ENCODE peak calls at places on chromosomes 12 and 14, in nine cellular contexts. One of them, this sample, is unnamed.

GRCh38 chr12:114935658-114936057 is 251.7 kb upstream of the TBX3 start:
- DNase-seq in HTR-8/SVneo: no peak
- DNase-seq in endothelial cell: no peak
- DNase-seq in HL-60: no peak
- DNase-seq in MCF 10A: peak
- DNase-seq in Calu3: no peak
- DNase-seq in A549: no peak
- DNase-seq in pancreas: no peak
- DNase-seq in breast epithelium: no peak
- DNase-seq in this sample: no peak

GRCh38 chr14:101118746-101119610 is 215.5 kb upstream of the RTL1 start:
- DNase-seq in Calu3: no peak
- DNase-seq in breast epithelium: no peak
- DNase-seq in HTR-8/SVneo: no peak
- DNase-seq in HL-60: no peak
- DNase-seq in MCF 10A: no peak
- DNase-seq in pancreas: no peak
- DNase-seq in A549: no peak
- DNase-seq in endothelial cell: no peak
- DNase-seq in this sample: no peak

GRCh38 chr12:80778005-80778541 is 61.4 kb downstream of the MYF5 start:
- DNase-seq in pancreas: peak
- DNase-seq in breast epithelium: peak
- DNase-seq in Calu3: peak
- DNase-seq in endothelial cell: no peak
- DNase-seq in HTR-8/SVneo: peak
- DNase-seq in HL-60: peak
- DNase-seq in A549: no peak
- DNase-seq in MCF 10A: peak
- DNase-seq in this sample: peak

GRCh38 chr12:5344131-5344530 is 87.8 kb upstream of the NTF3 start:
- DNase-seq in breast epithelium: no peak
- DNase-seq in endothelial cell: no peak
- DNase-seq in pancreas: no peak
- DNase-seq in A549: no peak
- DNase-seq in Calu3: no peak
- DNase-seq in MCF 10A: no peak
- DNase-seq in HL-60: no peak
- DNase-seq in HTR-8/SVneo: no peak
- DNase-seq in this sample: no peak

GRCh38 chr12:121325922-121326396 is 26.3 kb downstream of the ANAPC5 start:
- DNase-seq in pancreas: peak
- DNase-seq in endothelial cell: no peak
- DNase-seq in MCF 10A: no peak
- DNase-seq in breast epithelium: no peak
- DNase-seq in Calu3: no peak
- DNase-seq in A549: no peak
- DNase-seq in HL-60: peak
- DNase-seq in HTR-8/SVneo: no peak
- DNase-seq in this sample: no peak

GRCh38 chr12:116878567-116879508 is 2.4 kb downstream of the HRK start:
- DNase-seq in HL-60: no peak
- DNase-seq in endothelial cell: no peak
- DNase-seq in pancreas: no peak
- DNase-seq in A549: no peak
- DNase-seq in MCF 10A: peak
- DNase-seq in breast epithelium: no peak
- DNase-seq in Calu3: peak
- DNase-seq in HTR-8/SVneo: no peak
- DNase-seq in this sample: peak

GRCh38 chr12:11545438-11546330 is 103.8 kb upstream of the ETV6 start:
- DNase-seq in A549: no peak
- DNase-seq in HTR-8/SVneo: no peak
- DNase-seq in pancreas: no peak
- DNase-seq in Calu3: no peak
- DNase-seq in MCF 10A: no peak
- DNase-seq in endothelial cell: no peak
- DNase-seq in HL-60: no peak
- DNase-seq in breast epithelium: no peak
- DNase-seq in this sample: no peak

GRCh38 chr14:102930753-102931579 is 8.5 kb downstream of the AMN start:
- DNase-seq in endothelial cell: no peak
- DNase-seq in HTR-8/SVneo: peak
- DNase-seq in pancreas: no peak
- DNase-seq in A549: no peak
- DNase-seq in breast epithelium: no peak
- DNase-seq in Calu3: peak
- DNase-seq in HL-60: peak
- DNase-seq in MCF 10A: peak
- DNase-seq in this sample: peak

GRCh38 chr14:24068711-24069410 is 2.5 kb upstream of the CPNE6 start:
- DNase-seq in A549: no peak
- DNase-seq in breast epithelium: no peak
- DNase-seq in Calu3: no peak
- DNase-seq in pancreas: no peak
- DNase-seq in HL-60: no peak
- DNase-seq in MCF 10A: no peak
- DNase-seq in endothelial cell: no peak
- DNase-seq in HTR-8/SVneo: no peak
- DNase-seq in this sample: no peak

GRCh38 chr14:53894456-53894855 is 62.2 kb downstream of the BMP4 start:
- DNase-seq in HL-60: no peak
- DNase-seq in Calu3: no peak
- DNase-seq in breast epithelium: no peak
- DNase-seq in A549: no peak
- DNase-seq in HTR-8/SVneo: peak
- DNase-seq in endothelial cell: no peak
- DNase-seq in pancreas: no peak
- DNase-seq in MCF 10A: peak
- DNase-seq in this sample: peak

GRCh38 chr12:107429006-107429698 is 256.4 kb upstream of the PWP1 start:
- DNase-seq in Calu3: peak
- DNase-seq in HTR-8/SVneo: no peak
- DNase-seq in endothelial cell: no peak
- DNase-seq in breast epithelium: peak
- DNase-seq in HL-60: no peak
- DNase-seq in A549: no peak
- DNase-seq in pancreas: peak
- DNase-seq in MCF 10A: peak
- DNase-seq in this sample: peak

GRCh38 chr12:50201987-50202521 is 34.9 kb upstream of the CERS5 start:
- DNase-seq in breast epithelium: no peak
- DNase-seq in HL-60: no peak
- DNase-seq in pancreas: peak
- DNase-seq in Calu3: peak
- DNase-seq in A549: no peak
- DNase-seq in endothelial cell: no peak
- DNase-seq in MCF 10A: peak
- DNase-seq in HTR-8/SVneo: peak
- DNase-seq in this sample: peak

GRCh38 chr12:105698047-105698446 is 367.6 kb downstream of the C12orf75 start:
- DNase-seq in MCF 10A: peak
- DNase-seq in Calu3: no peak
- DNase-seq in pancreas: no peak
- DNase-seq in HTR-8/SVneo: no peak
- DNase-seq in A549: no peak
- DNase-seq in breast epithelium: no peak
- DNase-seq in HL-60: no peak
- DNase-seq in endothelial cell: no peak
- DNase-seq in this sample: no peak

GRCh38 chr12:34603382-34604035 is 581.2 kb downstream of the ALG10 start:
- DNase-seq in MCF 10A: no peak
- DNase-seq in endothelial cell: no peak
- DNase-seq in Calu3: no peak
- DNase-seq in HL-60: no peak
- DNase-seq in A549: no peak
- DNase-seq in HTR-8/SVneo: no peak
- DNase-seq in breast epithelium: no peak
- DNase-seq in pancreas: no peak
- DNase-seq in this sample: no peak

GRCh38 chr12:6471992-6472366 is 1.5 kb upstream of the VAMP1 start:
- DNase-seq in pancreas: no peak
- DNase-seq in HL-60: peak
- DNase-seq in A549: peak
- DNase-seq in Calu3: no peak
- DNase-seq in MCF 10A: peak
- DNase-seq in HTR-8/SVneo: no peak
- DNase-seq in breast epithelium: no peak
- DNase-seq in endothelial cell: no peak
- DNase-seq in this sample: peak

GRCh38 chr14:98959958-98960616 is 311.9 kb downstream of the BCL11B start:
- DNase-seq in HL-60: no peak
- DNase-seq in A549: no peak
- DNase-seq in Calu3: no peak
- DNase-seq in MCF 10A: no peak
- DNase-seq in HTR-8/SVneo: no peak
- DNase-seq in endothelial cell: no peak
- DNase-seq in pancreas: no peak
- DNase-seq in breast epithelium: peak
- DNase-seq in this sample: no peak

This sample was measured in mammary epithelial cell.